ENCODE peak calls at places on chromosomes 5 and 9, in five cellular contexts. K, I, E, J and X are unnamed samples.

GRCh38 chr9:106052735-106053134 is 358.4 kb downstream of the TMEM38B start:
- DNase-seq in J (no peak), E (no peak), K (no peak), I (no peak), X (no peak)

GRCh38 chr9:131667576-131667975 is 72.3 kb downstream of the RAPGEF1 start:
- DNase-seq in K (no peak), E (no peak), J (no peak), I (no peak), X (no peak)

GRCh38 chr5:136036991-136037705 is 8.4 kb downstream of the TGFBI start:
- DNase-seq in E (peak), K (peak), J (no peak), I (no peak), X (no peak)

GRCh38 chr5:87121315-87122170 is 146.1 kb upstream of the RASA1 start:
- DNase-seq in I (no peak), J (no peak), E (peak), K (peak), X (no peak)

GRCh38 chr5:112757468-112758208 is 20.0 kb downstream of the APC start:
- DNase-seq in K (peak), E (peak), I (no peak), J (no peak), X (no peak)

GRCh38 chr9:130701059-130702022 is 7.8 kb downstream of the EXOSC2 start:
- DNase-seq in K (peak), J (peak), E (peak), I (peak), X (no peak)

GRCh38 chr5:57532513-57533497 is 50.2 kb upstream of the ACTBL2 start:
- DNase-seq in I (no peak), J (no peak), K (peak), E (peak), X (no peak)

GRCh38 chr9:87869082-87869481 is 13.6 kb upstream of the SPATA31E1 start:
- DNase-seq in E (no peak), K (no peak), I (no peak), J (no peak), X (no peak)

GRCh38 chr9:124350485-124351263 is 64.6 kb downstream of the PSMB7 start:
- DNase-seq in I (peak), K (no peak), E (no peak), J (no peak), X (no peak)

GRCh38 chr5:1073239-1074102 is 38.4 kb downstream of the SLC12A7 start:
- DNase-seq in K (no peak), E (no peak), J (no peak), I (no peak), X (no peak)

GRCh38 chr5:113825143-113825542 is 311.6 kb downstream of the YTHDC2 start:
- DNase-seq in J (no peak), I (no peak), K (no peak), E (peak), X (no peak)

GRCh38 chr5:147427784-147428401 is 82.0 kb downstream of the DPYSL3 start:
- DNase-seq in I (no peak), J (no peak), E (peak), K (no peak), X (no peak)

GRCh38 chr5:1014346-1014745 is 5.7 kb downstream of the NKD2 start:
- DNase-seq in E (no peak), K (no peak), I (no peak), J (no peak), X (no peak)

GRCh38 chr9:95036676-95037075 is 280.8 kb downstream of the FANCC start:
- DNase-seq in J (no peak), K (peak), E (no peak), I (no peak), X (no peak)

GRCh38 chr5:168740821-168741213 is 161.6 kb upstream of the PANK3 start:
- DNase-seq in K (no peak), I (no peak), J (no peak), E (no peak), X (no peak)

GRCh38 chr9:128009639-128010038 is 28.9 kb upstream of the EEIG1 start:
- DNase-seq in E (no peak), I (no peak), K (no peak), J (no peak), X (no peak)

GRCh38 chr5:110063640-110064592 is 374.2 kb downstream of the MAN2A1 start:
- DNase-seq in I (no peak), E (peak), K (no peak), J (no peak), X (no peak)

GRCh38 chr5:73081093-73081492 is 39.3 kb upstream of the TMEM171 start:
- DNase-seq in E (no peak), K (no peak), J (no peak), I (no peak), X (no peak)

GRCh38 chr9:6938447-6938846 is 180.7 kb downstream of the KDM4C start:
- DNase-seq in J (no peak), I (no peak), E (no peak), K (peak), X (no peak)

GRCh38 chr5:18305288-18305899 is 671.1 kb downstream of the TAF11L14 start:
- DNase-seq in E (peak), J (no peak), K (peak), I (peak), X (no peak)

GRCh38 chr5:77869115-77869798 is 93.1 kb upstream of the TBCA start:
- DNase-seq in K (no peak), E (no peak), J (no peak), I (no peak), X (no peak)

GRCh38 chr5:150763023-150763793 is 4.4 kb upstream of the DCTN4 start:
- DNase-seq in E (peak), J (no peak), K (no peak), I (no peak), X (no peak)

GRCh38 chr9:92711844-92712243 is 41.9 kb upstream of the IPPK start:
- DNase-seq in J (no peak), I (no peak), K (no peak), E (no peak), X (no peak)

GRCh38 chr9:96218821-96219614 is 83.0 kb downstream of the HSD17B3 start:
- DNase-seq in J (no peak), I (peak), K (no peak), E (no peak), X (no peak)

GRCh38 chr9:137027369-137028012 is 546 bp downstream of the ABCA2 start:
- DNase-seq in K (no peak), I (peak), E (no peak), J (no peak), X (no peak)

GRCh38 chr9:101226161-101226560 is 158.6 kb downstream of the BAAT start:
- DNase-seq in E (no peak), K (no peak), I (no peak), J (no peak), X (no peak)

GRCh38 chr9:77495834-77496671 is 152.1 kb downstream of the GNA14 start:
- DNase-seq in E (peak), J (no peak), K (peak), I (no peak), X (no peak)

GRCh38 chr5:172932313-172933017 is 26.8 kb upstream of the RPL26L1 start:
- DNase-seq in E (peak), J (peak), I (peak), K (peak), X (no peak)

GRCh38 chr5:124659798-124660197 is 86.6 kb downstream of the ZNF608 start:
- DNase-seq in K (peak), E (no peak), I (no peak), J (no peak), X (no peak)

GRCh38 chr5:79842006-79842881 is 148.8 kb downstream of the MTX3 start:
- DNase-seq in J (no peak), K (no peak), I (no peak), E (no peak), X (no peak)

GRCh38 chr5:6729400-6730310 is 16.4 kb downstream of the TENT4A start:
- DNase-seq in K (no peak), E (no peak), I (no peak), J (no peak), X (no peak)

GRCh38 chr5:62208218-62208852 is 97.7 kb upstream of the KIF2A start:
- DNase-seq in J (no peak), E (no peak), I (no peak), K (no peak), X (no peak)

GRCh38 chr5:11166906-11167305 is 405.9 kb upstream of the DAP start:
- DNase-seq in I (no peak), E (peak), J (no peak), K (no peak), X (no peak)